ENCODE peak calls at places on chromosomes 13 and 19, in six cellular contexts. R is prostate gland, C is uterus, L is psoas muscle, W is PC-9, H is esophagus squamous epithelium. K is an unnamed sample.
A peak's percentile ranks its signal among the peaks of the same experiment; 100 is the strongest.

GRCh38 chr19:3784607-3785463 is 1.3 kb downstream of the MATK start:
- DNase-seq in R (no peak), C (no peak), L (no peak), W (no peak), H (no peak), K (no peak)

GRCh38 chr19:19372656-19373416 is 32.6 kb upstream of the GATAD2A start:
- DNase-seq in R (no peak), C (peak; percentile 58), L (no peak), W (peak; percentile 56), H (no peak), K (peak; percentile 66)

GRCh38 chr19:11453468-11454341 is 18.3 kb downstream of the PRKCSH start:
- DNase-seq in R (no peak), C (no peak), L (no peak), W (no peak), H (no peak), K (no peak)

GRCh38 chr13:30730526-30730925 is 4.8 kb upstream of the ALOX5AP start:
- DNase-seq in R (no peak), C (no peak), L (no peak), W (no peak), H (no peak), K (no peak)

GRCh38 chr13:85828094-85828684 is 29.0 kb upstream of the SLITRK6 start:
- DNase-seq in R (no peak), C (no peak), L (no peak), W (no peak), H (no peak), K (no peak)

GRCh38 chr19:11598103-11598483 is 810 bp downstream of the ZNF627 start:
- DNase-seq in R (no peak), C (no peak), L (no peak), W (no peak), H (no peak), K (no peak)

GRCh38 chr19:3801412-3802096 is 15.4 kb upstream of the MATK start:
- DNase-seq in R (peak; percentile 53), C (no peak), L (no peak), W (no peak), H (no peak), K (peak; percentile 34)

GRCh38 chr13:33728271-33729037 is 89.5 kb upstream of the RFC3 start:
- DNase-seq in R (no peak), C (peak; percentile 37), L (peak; percentile 26), W (no peak), H (no peak), K (peak; percentile 61)

GRCh38 chr19:5445667-5446066 is 9.6 kb upstream of the ZNRF4 start:
- DNase-seq in R (no peak), C (no peak), L (no peak), W (no peak), H (no peak), K (no peak)

GRCh38 chr19:50413531-50413930 is 5.2 kb upstream of the SPIB start:
- DNase-seq in R (no peak), C (no peak), L (no peak), W (no peak), H (no peak), K (no peak)

GRCh38 chr13:114131581-114132418 is 623 bp downstream of the RASA3 start:
- DNase-seq in R (no peak), C (no peak), L (no peak), W (no peak), H (no peak), K (peak; percentile 25)

GRCh38 chr13:24008679-24009078 is 111.4 kb upstream of the C1QTNF9B start:
- DNase-seq in R (no peak), C (peak; percentile 29), L (no peak), W (no peak), H (no peak), K (no peak)

GRCh38 chr19:4456566-4456842 is 1.1 kb downstream of the UBXN6 start:
- DNase-seq in R (no peak), C (no peak), L (peak; percentile 19), W (no peak), H (no peak), K (no peak)

GRCh38 chr19:38135150-38135998 is 88.6 kb downstream of the DPF1 start:
- DNase-seq in R (no peak), C (no peak), L (no peak), W (no peak), H (no peak), K (no peak)

GRCh38 chr19:51993422-51993821 is 6.8 kb upstream of the ZNF350 start:
- DNase-seq in R (no peak), C (no peak), L (no peak), W (no peak), H (no peak), K (no peak)

GRCh38 chr19:42024622-42025111 is 30.6 kb upstream of the ATP1A3 start:
- DNase-seq in R (no peak), C (no peak), L (peak; percentile 29), W (no peak), H (no peak), K (peak; percentile 76)

GRCh38 chr19:7505682-7506384 is 10.1 kb upstream of the ZNF358 start:
- DNase-seq in R (no peak), C (no peak), L (no peak), W (no peak), H (no peak), K (no peak)

DNA sequence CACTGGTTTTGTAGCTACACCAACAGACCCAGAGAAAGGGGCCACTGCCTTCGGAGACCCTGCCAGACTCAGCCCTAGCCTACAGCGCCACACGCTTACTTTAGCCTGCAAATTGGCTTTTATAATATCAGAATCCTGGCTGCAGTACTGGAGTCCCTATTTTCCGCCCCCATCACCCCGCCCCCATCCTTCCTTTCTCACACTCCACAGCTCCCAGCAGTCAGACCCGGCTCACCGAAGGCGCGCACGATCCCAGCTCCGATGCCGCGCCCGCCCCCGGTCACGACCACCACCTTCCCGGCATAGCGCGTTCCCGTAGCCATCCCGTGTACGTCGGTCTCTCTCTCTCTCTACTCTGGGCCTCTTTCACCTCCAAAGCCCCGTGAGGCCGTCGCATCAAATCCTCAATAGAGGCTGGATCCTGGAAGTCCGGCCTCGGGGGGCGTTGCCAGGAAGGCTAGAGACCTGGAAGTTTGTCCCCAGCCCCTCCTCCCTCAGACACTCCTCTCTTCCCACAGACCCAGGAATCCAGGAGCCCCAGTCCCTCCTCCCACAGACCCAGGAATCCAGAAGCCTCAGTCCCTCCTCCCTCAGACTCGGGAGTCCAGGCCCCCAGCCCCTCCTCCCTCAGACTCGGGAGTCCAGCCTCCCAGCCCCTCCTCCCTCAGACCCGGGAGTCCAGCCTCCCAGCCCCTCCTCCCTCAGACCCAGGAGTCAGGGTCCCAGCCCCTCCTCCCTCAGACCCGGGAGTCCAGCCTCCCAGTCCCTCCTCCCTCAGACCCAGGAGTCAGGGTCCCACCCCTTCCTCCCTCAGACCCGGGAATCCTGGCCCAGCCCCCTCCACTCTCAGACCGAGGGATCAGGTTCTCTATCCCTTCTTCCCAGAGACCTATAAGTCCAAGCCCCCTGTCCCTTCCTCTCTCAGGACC is at the start of gene HSD17B14:
- DNase-seq in R (no peak), C (peak; percentile 59), L (no peak), W (peak; percentile 68), H (no peak), K (no peak)
- TF ChIP-seq CTCF in R (peak; percentile 27), C (no peak), L (no peak), W (peak; percentile 48), H (no peak), K (peak; percentile 20)

GRCh38 chr19:46090444-46090843 is 34.0 kb downstream of the IGFL3 start:
- DNase-seq in R (no peak), C (no peak), L (no peak), W (no peak), H (no peak), K (no peak)
- H3K9me3 ChIP-seq in R (no peaks in the 10 kb centered on the region), C (no peaks in the 10 kb centered on the region), L (peaks cover 14% of the 10 kb centered on the region), W (peaks cover 10% of the 10 kb centered on the region), H (peaks cover 5% of the 10 kb centered on the region), K (peaks cover 45% of the 10 kb centered on the region)

GRCh38 chr19:16460454-16460853 is 11.3 kb downstream of the EPS15L1 start:
- DNase-seq in R (no peak), C (no peak), L (no peak), W (no peak), H (no peak), K (no peak)
- H3K4me3 ChIP-seq in R (no peak overlapping the region), C (no peak overlapping the region), L (no peak overlapping the region), W (no peak overlapping the region), H (no peak overlapping the region), K (no peak overlapping the region)

GRCh38 chr19:49114630-49115363 is 627 bp downstream of the LIN7B start:
- DNase-seq in R (peak; percentile 71), C (peak; percentile 54), L (peak; percentile 60), W (no peak), H (no peak), K (peak; percentile 70)

GRCh38 chr19:49111218-49111998 is 2.8 kb upstream of the LIN7B start:
- DNase-seq in R (no peak), C (no peak), L (no peak), W (no peak), H (no peak), K (no peak)

GRCh38 chr19:49116544-49116943 is 2.4 kb downstream of the LIN7B start:
- DNase-seq in R (no peak), C (no peak), L (no peak), W (no peak), H (no peak), K (peak; percentile 57)

GRCh38 chr19:49110567-49110966 is 3.6 kb upstream of the LIN7B start:
- DNase-seq in R (no peak), C (no peak), L (no peak), W (no peak), H (no peak), K (no peak)

DNA sequence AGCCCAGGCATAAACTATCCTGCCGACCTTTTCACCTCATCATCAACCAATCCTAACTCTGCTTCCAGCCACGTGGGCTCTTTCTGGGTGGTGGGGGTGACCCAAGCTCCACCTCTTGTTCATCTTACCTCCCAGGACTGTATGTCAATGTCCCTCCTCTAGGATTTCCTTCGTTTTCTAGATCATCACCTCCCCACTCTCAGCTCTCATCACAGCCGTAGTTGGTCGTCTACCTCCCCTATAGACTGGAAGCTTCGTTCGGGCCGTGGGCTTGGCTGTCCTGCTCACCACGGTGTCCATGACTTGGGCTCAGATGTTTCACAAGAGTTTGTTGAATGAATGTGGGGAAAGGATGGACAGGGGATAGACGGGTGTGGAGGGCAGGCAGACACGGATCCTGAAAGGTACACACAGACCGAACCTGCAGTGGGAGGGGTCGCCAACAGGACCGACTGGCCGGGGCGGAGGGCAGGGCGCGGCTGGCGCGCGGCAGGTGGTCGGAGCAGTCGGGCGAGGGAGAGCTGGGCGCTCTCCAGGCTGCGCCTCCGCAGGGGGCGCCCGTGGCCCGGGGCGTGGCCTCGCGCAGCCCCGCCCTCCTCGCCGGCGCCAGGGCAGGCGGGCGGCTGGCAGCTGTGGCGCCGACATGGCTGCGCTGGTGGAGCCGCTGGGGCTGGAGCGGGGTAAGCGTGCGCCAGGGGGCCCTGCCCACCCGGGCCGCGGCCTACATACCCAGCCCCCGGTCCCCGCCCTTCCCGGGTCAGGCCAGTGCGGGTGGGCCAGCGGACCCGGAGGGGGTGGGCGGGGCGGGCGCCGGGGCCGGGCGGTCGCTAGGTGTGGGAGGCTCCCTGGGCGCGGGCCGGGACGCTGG is at the start of gene LIN7B:
- DNase-seq in R (peak; percentile 47), C (peak; percentile 40), L (peak; percentile 65), W (peak; percentile 50), H (no peak), K (peak; percentile 71)
- TF ChIP-seq CTCF in R (peak; percentile 31), C (peak; percentile 67), L (peak; percentile 66), W (peak; percentile 48), H (peak; percentile 57), K (peak; percentile 74)